ENCODE peak calls at places on chromosomes 7 and 10, in four cellular contexts. K is transverse colon, T is neural progenitor cell, O is psoas muscle. W is an unnamed sample. For H3K4me1, the result is how much of the 10 kb centered on the place peaks cover.

GRCh38 chr7:73865738-73866445 is 4.9 kb downstream of the TMEM270 start:
- DNase-seq in O (peak), K (peak), T (peak), W (no peak)

GRCh38 chr10:131934769-131935168 is 34.0 kb downstream of the PPP2R2D start:
- DNase-seq in K (no peak), O (no peak), T (no peak), W (no peak)

GRCh38 chr7:117550625-117551024 is 70.8 kb downstream of the CFTR start:
- DNase-seq in K (no peak), O (no peak), T (no peak), W (no peak)

GRCh38 chr10:23399701-23400144 is 39.2 kb upstream of the OTUD1 start:
- DNase-seq in O (peak), K (no peak), T (no peak), W (no peak)

GRCh38 chr10:71392791-71393781 is 3.6 kb upstream of the CDH23 start:
- DNase-seq in O (no peak), K (no peak), T (no peak), W (peak)

GRCh38 chr7:87391020-87391701 is 45.7 kb downstream of the CROT start:
- DNase-seq in O (no peak), T (no peak), K (no peak), W (no peak)

GRCh38 chr10:6746782-6747181 is 166.7 kb upstream of the PRKCQ start:
- DNase-seq in T (no peak), K (no peak), O (no peak), W (no peak)

GRCh38 chr7:47852330-47853245 is 95.7 kb downstream of the PKD1L1 start:
- DNase-seq in K (no peak), O (no peak), T (peak), W (no peak)

GRCh38 chr10:51145388-51145787 is 71.1 kb downstream of the PRKG1 start:
- DNase-seq in T (no peak), O (no peak), K (no peak), W (no peak)

GRCh38 chr7:37683263-37684120 is at the start of gene GPR141:
- DNase-seq in O (no peak), T (no peak), K (no peak), W (no peak)

GRCh38 chr7:132455306-132455705 is 121.0 kb downstream of the PLXNA4 start:
- DNase-seq in T (no peak), O (no peak), K (no peak), W (no peak)

GRCh38 chr10:117418121-117418520 is 42.9 kb upstream of the PDZD8 start:
- DNase-seq in O (no peak), T (no peak), K (peak), W (no peak)

GRCh38 chr7:157389951-157390730 is 53.3 kb downstream of the DNAJB6 start:
- DNase-seq in K (no peak), T (no peak), O (no peak), W (no peak)

GRCh38 chr7:70634610-70635068 is 497.3 kb upstream of the GALNT17 start:
- DNase-seq in T (no peak), K (no peak), O (no peak), W (no peak)

GRCh38 chr7:70634071-70634470 is 497.9 kb upstream of the GALNT17 start:
- DNase-seq in K (no peak), T (no peak), O (no peak), W (no peak)

GRCh38 chr7:70636169-70636568 is 495.8 kb upstream of the GALNT17 start:
- DNase-seq in K (no peak), O (no peak), T (no peak), W (no peak)

GRCh38 chr7:70637726-70638125 is 494.2 kb upstream of the GALNT17 start:
- DNase-seq in O (no peak), T (no peak), K (no peak), W (no peak)

DNA sequence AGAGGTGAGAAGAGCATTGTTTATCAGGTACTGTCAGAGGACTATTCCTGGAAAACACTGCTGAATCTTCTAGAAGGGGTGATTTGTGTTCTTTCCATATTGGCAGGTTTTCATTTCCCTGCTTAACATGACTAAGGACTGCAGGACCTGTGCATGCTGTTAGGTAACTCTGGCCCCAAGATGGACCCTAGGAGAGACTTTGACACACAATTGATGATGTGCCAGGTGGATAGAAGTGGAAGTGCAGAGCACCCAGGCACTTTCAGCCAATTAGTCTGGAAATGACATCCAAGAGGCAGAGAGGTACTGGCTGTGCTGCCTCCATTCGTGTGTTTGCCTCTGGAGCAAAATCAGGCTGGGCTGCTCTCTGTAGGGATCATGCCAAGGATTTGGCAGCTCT is 496.3 kb upstream of the GALNT17 start:
- DNase-seq in K (no peak), O (no peak), T (no peak), W (no peak)
- H3K4me1 ChIP-seq in K (under half), O (under half), T (under half), W (under half)

DNA sequence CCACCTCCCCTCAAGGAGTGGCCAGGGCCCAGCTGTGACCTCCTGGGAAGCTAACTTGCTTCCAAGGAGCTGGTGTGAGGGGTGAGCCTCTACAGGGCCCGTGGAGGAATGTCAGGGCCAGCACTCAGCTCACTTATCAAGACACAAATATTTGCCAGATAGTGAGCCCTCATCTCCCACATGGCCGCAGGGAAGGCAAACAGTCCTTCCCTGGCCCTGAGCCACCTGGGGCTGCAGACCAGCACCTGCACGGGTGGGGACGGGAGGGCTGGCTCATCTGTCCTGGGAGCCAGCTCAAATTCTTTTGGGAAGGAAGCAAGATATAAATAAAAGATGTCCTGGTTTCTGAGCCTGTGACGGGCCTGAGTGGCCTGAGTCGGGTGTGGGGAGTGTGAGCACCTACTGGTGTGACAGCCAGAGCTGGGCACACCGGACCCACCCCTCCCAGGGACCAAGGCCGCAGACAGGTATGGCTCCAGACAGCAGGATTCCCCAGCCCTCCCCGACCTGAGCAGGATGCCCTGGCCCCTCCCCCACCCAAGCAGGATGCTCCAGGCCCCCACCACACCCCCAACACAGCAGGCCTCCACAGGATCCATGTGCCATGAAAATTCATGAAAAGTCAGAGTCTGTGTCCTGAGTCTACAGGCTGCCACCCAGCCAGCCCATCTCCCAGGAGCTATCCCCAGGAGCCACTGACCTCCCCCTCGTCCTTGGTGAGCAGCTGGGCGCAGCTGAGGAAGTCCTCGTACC is 148.0 kb downstream of the MAPK8 start:
- DNase-seq in T (no peak), K (no peak), O (no peak), W (no peak)
- H3K4me1 ChIP-seq in T (under half), K (under half), O (under half), W (under half)

GRCh38 chr7:130938661-130939060 is 204.7 kb upstream of the KLF14 start:
- DNase-seq in T (no peak), K (no peak), O (no peak), W (no peak)

GRCh38 chr7:130937830-130938229 is 203.8 kb upstream of the KLF14 start:
- DNase-seq in T (no peak), O (no peak), K (no peak), W (no peak)

GRCh38 chr7:130936202-130936931 is 202.4 kb upstream of the KLF14 start:
- DNase-seq in T (no peak), O (no peak), K (no peak), W (no peak)

GRCh38 chr7:130935564-130936157 is 201.7 kb upstream of the KLF14 start:
- DNase-seq in T (no peak), K (no peak), O (no peak), W (no peak)

GRCh38 chr7:130937016-130937415 is 203.0 kb upstream of the KLF14 start:
- DNase-seq in O (no peak), K (no peak), T (no peak), W (no peak)
- H3K4me1 ChIP-seq in O (under half), K (under half), T (under half), W (half or more)

DNA sequence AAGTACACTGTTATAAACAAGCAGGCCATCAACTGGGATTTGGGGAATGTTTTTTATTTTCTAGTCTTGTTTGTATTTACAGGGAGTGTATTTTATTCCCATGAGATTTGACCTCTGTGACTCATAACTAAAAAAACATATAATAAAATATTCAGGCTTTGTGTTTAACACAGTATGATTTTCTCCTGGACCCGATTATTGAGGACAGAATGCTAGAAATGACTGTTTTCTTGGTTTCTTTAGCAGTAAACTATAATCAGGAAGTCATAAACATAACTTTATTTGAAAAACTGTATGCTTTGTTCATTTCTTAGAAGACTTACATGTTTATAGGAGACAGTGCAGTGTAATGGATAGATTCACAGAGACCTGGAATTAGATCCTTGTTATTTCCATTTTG is 2.1 kb downstream of the NHLRC2 start:
- DNase-seq in K (no peak), O (no peak), T (no peak), W (no peak)
- H3K4me1 ChIP-seq in K (under half), O (under half), T (under half), W (under half)

DNA sequence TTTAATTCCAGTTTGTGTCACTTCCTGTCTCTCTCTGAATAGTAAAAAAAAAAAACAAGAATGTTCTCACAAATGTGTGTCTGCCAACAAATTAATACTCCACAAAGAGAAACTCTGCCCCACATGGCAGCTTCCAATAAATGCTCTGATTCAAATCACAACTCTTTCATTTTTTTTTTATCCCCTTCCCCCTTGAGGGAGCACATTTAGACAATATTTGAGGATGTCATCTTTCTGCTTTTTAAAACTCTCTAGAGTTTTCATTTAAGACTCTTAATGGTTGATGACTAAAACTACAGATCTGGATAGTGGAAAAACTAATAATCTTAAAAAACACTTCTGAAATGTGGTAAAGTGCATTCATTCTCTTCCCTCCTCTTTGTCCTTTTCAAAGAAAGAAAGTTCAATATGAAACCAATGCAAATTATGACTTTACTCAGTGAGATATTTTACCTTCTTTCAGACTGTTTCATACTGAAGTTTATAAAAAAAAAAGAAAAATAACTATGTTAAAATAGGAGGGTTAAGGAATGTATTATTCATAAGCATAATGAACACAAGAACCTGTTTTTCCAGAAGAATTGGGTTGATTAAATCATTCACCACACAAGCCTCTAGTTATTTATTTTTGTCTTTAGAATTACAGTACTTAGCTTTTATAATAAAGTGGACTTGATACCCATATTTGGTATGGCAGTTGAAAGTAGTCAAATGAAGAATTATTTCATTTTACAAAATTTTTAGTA is 42.4 kb downstream of the ARID5B start:
- DNase-seq in O (no peak), T (no peak), K (no peak), W (no peak)
- H3K4me1 ChIP-seq in O (under half), T (under half), K (under half), W (under half)

DNA sequence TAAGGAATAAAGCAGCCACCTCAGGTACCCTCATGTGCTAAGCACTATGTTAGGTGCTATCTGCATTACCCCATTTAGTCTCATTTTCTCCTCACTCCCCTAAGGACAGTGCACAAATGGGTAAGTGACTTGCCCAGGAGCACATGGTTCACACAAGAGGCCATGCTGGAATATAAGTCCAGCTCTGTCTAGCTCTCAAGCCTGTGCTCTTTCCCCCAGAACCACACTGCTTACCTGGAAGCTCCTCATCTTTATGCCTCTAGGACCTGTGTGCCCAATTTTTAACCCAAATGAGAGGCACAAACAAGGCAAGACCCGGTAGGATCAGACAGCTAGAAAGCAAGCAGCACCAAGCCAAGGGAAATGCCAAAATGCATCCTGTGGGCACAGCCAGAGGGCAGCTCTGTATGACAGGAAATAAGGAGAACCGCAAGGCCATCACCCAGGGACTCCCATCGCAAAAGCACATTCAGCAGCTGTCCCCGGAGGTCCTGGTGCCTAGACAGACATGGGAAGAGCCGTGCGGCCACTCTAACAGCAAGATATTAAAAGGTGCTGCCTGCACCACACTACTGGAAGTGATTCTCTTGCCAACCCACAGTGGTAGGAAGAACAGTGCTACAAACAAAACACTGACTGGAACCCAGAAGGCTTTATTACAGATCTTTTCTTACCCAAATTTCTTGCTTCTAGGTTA is 88.1 kb downstream of the GSAP start:
- DNase-seq in K (no peak), T (no peak), O (no peak), W (no peak)
- H3K4me1 ChIP-seq in K (under half), T (under half), O (under half), W (under half)

GRCh38 chr7:151091431-151091830 is 5.2 kb downstream of the AGAP3 start:
- DNase-seq in K (peak), T (peak), O (peak), W (no peak)

GRCh38 chr7:151088856-151089699 is 2.8 kb downstream of the AGAP3 start:
- DNase-seq in T (peak), O (peak), K (peak), W (peak)

GRCh38 chr7:151089893-151090730 is 3.8 kb downstream of the AGAP3 start:
- DNase-seq in O (no peak), T (no peak), K (no peak), W (no peak)

GRCh38 chr7:151091988-151092387 is 5.7 kb downstream of the AGAP3 start:
- DNase-seq in K (no peak), O (no peak), T (no peak), W (no peak)

GRCh38 chr7:151091003-151091402 is 4.7 kb downstream of the AGAP3 start:
- DNase-seq in T (no peak), O (no peak), K (no peak), W (no peak)
- H3K4me1 ChIP-seq in T (under half), O (under half), K (half or more), W (under half)

DNA sequence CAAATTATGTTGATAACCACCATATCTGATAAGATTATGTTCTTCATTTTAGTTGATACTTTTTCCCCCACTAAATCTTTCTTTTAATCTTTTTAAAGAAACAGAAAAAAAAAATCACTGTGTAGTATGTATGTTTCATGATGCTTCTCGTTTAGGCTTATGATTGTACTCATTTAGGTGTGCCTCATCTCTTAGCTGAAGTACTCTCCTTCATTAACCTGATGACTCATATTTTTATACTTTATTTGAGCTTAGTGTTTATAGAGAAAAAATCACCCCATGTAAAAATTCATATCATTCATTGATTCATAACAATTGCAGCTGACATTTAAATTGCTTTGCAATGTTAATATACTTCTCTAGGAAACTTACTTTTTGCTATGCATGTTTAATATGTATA is 158.9 kb downstream of the MLLT10 start:
- DNase-seq in O (no peak), T (no peak), K (no peak), W (no peak)
- H3K4me1 ChIP-seq in O (under half), T (under half), K (under half), W (under half)

GRCh38 chr10:60878224-60878623 is 65.8 kb downstream of the RHOBTB1 start:
- DNase-seq in T (no peak), O (peak), K (no peak), W (no peak)
- H3K4me1 ChIP-seq in T (under half), O (half or more), K (under half), W (under half)